ENCODE peak calls at places on chromosomes 3 and 15, in ten cellular contexts. X, E, R, K, O, V, B, D, I and N are unnamed samples.

GRCh38 chr3:76122007-76122406 is 336.7 kb upstream of the ZNF717 start:
- DNase-seq in X (no peak), E (no peak), R (no peak), K (no peak), O (peak), V (no peak), B (peak), D (no peak), I (no peak), N (no peak)

GRCh38 chr3:182487048-182487447 is 306.3 kb upstream of the ATP11B start:
- DNase-seq in X (no peak), E (no peak), R (no peak), K (no peak), O (no peak), V (no peak), B (no peak), D (no peak), I (no peak), N (no peak)

GRCh38 chr3:23710555-23710954 is 95.2 kb upstream of the UBE2E1 start:
- DNase-seq in X (peak), E (no peak), R (no peak), K (no peak), O (peak), V (no peak), B (peak), D (no peak), I (no peak), N (no peak)

GRCh38 chr15:75051161-75051560 is 27.8 kb downstream of the PPCDC start:
- DNase-seq in X (no peak), E (no peak), R (no peak), K (no peak), O (no peak), V (no peak), B (no peak), D (peak), I (no peak), N (no peak)

GRCh38 chr3:10417849-10418248 is 87.5 kb downstream of the ATP2B2 start:
- DNase-seq in X (no peak), E (no peak), R (peak), K (no peak), O (peak), V (peak), B (peak), D (no peak), I (peak), N (peak)

GRCh38 chr15:44010114-44010513 is 183.3 kb downstream of the WDR76 start:
- DNase-seq in X (no peak), E (no peak), R (no peak), K (no peak), O (peak), V (no peak), B (peak), D (no peak), I (no peak), N (peak)

GRCh38 chr3:60301142-60301541 is 950.1 kb downstream of the FHIT start:
- DNase-seq in X (no peak), E (no peak), R (no peak), K (no peak), O (peak), V (no peak), B (peak), D (no peak), I (no peak), N (peak)

GRCh38 chr15:77031376-77032050 is 36.6 kb downstream of the PSTPIP1 start:
- DNase-seq in X (no peak), E (peak), R (no peak), K (peak), O (no peak), V (peak), B (peak), D (peak), I (no peak), N (no peak)

GRCh38 chr3:3600665-3601340 is 198.4 kb upstream of the LRRN1 start:
- DNase-seq in X (no peak), E (no peak), R (no peak), K (no peak), O (no peak), V (no peak), B (no peak), D (no peak), I (no peak), N (no peak)

GRCh38 chr3:52495777-52496602 is 852 bp downstream of the STAB1 start:
- DNase-seq in X (no peak), E (no peak), R (no peak), K (no peak), O (peak), V (no peak), B (peak), D (no peak), I (no peak), N (no peak)

GRCh38 chr15:99558571-99558970 is 7.2 kb upstream of the MEF2A start:
- DNase-seq in X (no peak), E (no peak), R (no peak), K (no peak), O (no peak), V (no peak), B (no peak), D (no peak), I (no peak), N (no peak)

GRCh38 chr3:141303481-141304223 is 64.7 kb upstream of the ZBTB38 start:
- DNase-seq in X (no peak), E (peak), R (peak), K (no peak), O (peak), V (peak), B (peak), D (no peak), I (peak), N (peak)

GRCh38 chr15:39874890-39875549 is 45.0 kb downstream of the GPR176 start:
- DNase-seq in X (no peak), E (peak), R (peak), K (no peak), O (peak), V (peak), B (peak), D (no peak), I (peak), N (no peak)

GRCh38 chr3:88301273-88302002 is 151.7 kb downstream of the C3orf38 start:
- DNase-seq in X (no peak), E (no peak), R (peak), K (no peak), O (peak), V (no peak), B (peak), D (no peak), I (no peak), N (no peak)

GRCh38 chr3:190701096-190701532 is 161.4 kb downstream of the GMNC start:
- DNase-seq in X (no peak), E (no peak), R (peak), K (no peak), O (peak), V (peak), B (peak), D (no peak), I (peak), N (peak)

GRCh38 chr15:40451497-40452158 is 10.9 kb downstream of the BAHD1 start:
- DNase-seq in X (no peak), E (no peak), R (no peak), K (no peak), O (no peak), V (no peak), B (no peak), D (no peak), I (no peak), N (no peak)

GRCh38 chr3:152021951-152022461 is 148.6 kb downstream of the SUCNR1 start:
- DNase-seq in X (no peak), E (peak), R (peak), K (no peak), O (peak), V (no peak), B (peak), D (peak), I (no peak), N (no peak)

GRCh38 chr3:44359146-44359751 is 20.7 kb downstream of the TCAIM start:
- DNase-seq in X (no peak), E (no peak), R (peak), K (no peak), O (no peak), V (no peak), B (no peak), D (no peak), I (no peak), N (no peak)

GRCh38 chr3:124034809-124035152 is 42.9 kb upstream of the ROPN1 start:
- DNase-seq in X (no peak), E (no peak), R (no peak), K (no peak), O (no peak), V (no peak), B (no peak), D (no peak), I (no peak), N (no peak)

GRCh38 chr3:124032351-124032880 is 40.5 kb upstream of the ROPN1 start:
- DNase-seq in X (peak), E (no peak), R (no peak), K (no peak), O (peak), V (no peak), B (peak), D (peak), I (no peak), N (no peak)

GRCh38 chr3:124032881-124033359 is 41.0 kb upstream of the ROPN1 start:
- DNase-seq in X (peak), E (peak), R (peak), K (peak), O (peak), V (no peak), B (peak), D (peak), I (peak), N (peak)

GRCh38 chr3:124034016-124034808 is 42.3 kb upstream of the ROPN1 start:
- DNase-seq in X (no peak), E (peak), R (no peak), K (peak), O (peak), V (no peak), B (peak), D (peak), I (no peak), N (no peak)

DNA sequence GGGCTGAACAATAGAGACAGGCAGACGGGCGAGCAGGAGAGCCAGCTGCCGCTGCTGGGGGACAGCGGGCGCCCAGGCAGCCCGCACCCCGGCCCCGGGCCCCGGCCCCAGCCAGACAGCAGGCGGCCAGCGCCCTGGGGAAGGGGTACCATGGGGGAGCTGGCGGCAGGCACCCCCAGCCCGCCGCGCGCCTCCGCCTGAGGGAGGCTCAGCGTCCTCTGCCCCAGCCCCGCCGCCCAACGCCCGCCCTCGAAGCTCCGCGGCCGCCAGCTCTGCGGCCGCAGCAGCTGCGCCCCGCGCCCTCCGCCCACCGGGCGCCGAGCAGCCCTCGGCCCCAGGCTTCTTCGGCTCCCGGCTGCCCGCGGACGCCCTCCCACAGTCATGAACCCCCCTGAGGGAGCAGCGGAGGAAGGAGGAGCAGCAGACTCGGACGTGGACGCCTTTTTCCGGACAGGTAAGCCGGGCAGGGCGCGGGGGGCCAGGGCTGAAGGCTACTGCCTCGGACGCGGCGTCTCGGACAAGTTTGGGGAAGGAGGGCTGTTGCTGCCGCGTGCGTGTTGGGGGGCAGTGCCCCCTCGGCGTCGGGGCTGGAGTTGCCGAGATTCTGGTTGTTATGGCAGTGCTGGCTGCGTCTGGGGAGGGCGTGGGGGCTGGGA is 41.6 kb upstream of the ROPN1 start:
- DNase-seq in X (peak), E (peak), R (peak), K (peak), O (no peak), V (no peak), B (no peak), D (peak), I (no peak), N (no peak)
- TF ChIP-seq CTCF in X (no peak), E (no peak), R (no peak), K (peak), O (no peak), V (no peak), B (no peak), D (no peak), I (no peak), N (no peak)

GRCh38 chr15:32709295-32710033 is 8.3 kb upstream of the GREM1 start:
- DNase-seq in X (no peak), E (no peak), R (no peak), K (no peak), O (no peak), V (no peak), B (no peak), D (no peak), I (no peak), N (no peak)
- H3K4me3 ChIP-seq in X (no peak), E (no peak), R (no peak), K (no peak), O (no peak), V (no peak), B (no peak), D (no peak), I (no peak), N (no peak)

DNA sequence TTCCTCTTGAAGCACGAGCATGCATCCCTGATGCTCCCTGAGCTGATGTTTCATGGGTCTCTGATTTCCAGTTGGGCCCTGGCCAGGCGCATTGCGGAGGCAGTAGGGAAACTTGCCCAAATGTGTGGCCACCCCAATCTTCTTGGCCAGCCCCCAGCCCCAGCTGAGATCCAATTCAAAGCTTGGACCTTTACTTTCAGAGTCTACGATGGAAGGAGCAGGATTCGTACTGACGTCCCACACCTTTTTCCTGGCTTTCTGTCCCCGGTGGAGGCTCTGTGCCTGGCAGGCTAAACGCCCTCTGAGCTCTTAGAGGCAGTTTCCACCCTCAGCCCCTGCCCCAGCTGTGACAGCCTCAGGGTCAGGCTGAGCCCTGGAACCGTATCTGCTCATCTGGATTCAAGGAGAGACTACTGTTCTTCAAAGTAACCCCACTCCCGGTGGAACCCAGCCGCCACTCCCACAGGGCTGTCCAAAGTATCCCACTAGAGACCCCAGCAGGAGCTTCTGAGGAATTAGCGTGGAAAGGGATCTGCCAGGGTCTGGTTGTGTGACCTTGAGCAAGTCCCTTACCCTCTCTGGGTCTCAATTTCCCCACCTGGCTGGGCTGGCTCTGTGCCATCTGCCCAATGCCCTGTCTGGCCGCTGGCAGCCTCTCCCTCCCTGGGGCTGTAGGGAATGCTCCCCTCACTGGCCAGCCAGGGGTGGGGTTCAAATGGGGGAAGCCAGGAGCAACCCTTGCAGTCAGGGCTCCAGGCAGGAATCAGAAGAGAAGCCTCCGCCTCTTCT is 37.3 kb downstream of the CPN2 start:
- DNase-seq in X (peak), E (no peak), R (no peak), K (no peak), O (no peak), V (no peak), B (no peak), D (peak), I (no peak), N (no peak)
- TF ChIP-seq CTCF in X (no peak), E (no peak), R (no peak), K (no peak), O (no peak), V (no peak), B (no peak), D (no peak), I (no peak), N (no peak)

GRCh38 chr3:24829632-24830229 is 335.1 kb upstream of the THRB start:
- DNase-seq in X (no peak), E (no peak), R (peak), K (no peak), O (no peak), V (no peak), B (peak), D (peak), I (peak), N (no peak)
- H3K4me3 ChIP-seq in X (peak), E (no peak), R (peak), K (no peak), O (no peak), V (no peak), B (peak), D (peak), I (peak), N (peak)

DNA sequence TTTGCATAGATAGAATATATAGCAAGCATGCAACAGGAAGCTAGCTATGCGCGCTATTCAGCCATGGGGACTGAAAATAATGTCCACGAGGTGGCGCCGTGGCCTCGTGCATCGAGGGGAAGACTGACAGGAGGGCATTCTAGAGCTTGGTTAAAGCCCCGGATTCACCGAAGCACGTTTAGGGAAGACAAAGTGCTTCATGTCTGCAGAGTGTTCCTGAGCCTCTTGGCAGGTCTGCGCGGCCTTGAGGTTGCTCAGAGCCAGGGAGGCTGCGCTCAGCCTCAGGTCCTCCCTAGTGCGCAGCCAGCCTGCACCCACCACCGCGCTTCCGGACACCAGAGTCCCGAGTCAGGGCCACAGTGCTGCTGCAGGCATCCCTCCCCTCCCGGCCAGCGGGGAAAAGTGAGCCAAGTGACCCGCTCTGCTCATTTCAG is 24.6 kb downstream of the GABRA5 start:
- DNase-seq in X (no peak), E (no peak), R (peak), K (no peak), O (peak), V (peak), B (peak), D (peak), I (peak), N (peak)
- TF ChIP-seq CTCF in X (no peak), E (peak), R (peak), K (no peak), O (peak), V (peak), B (peak), D (peak), I (peak), N (peak)

GRCh38 chr3:120416868-120417267 is 33.9 kb downstream of the FSTL1 start:
- DNase-seq in X (no peak), E (no peak), R (no peak), K (no peak), O (no peak), V (no peak), B (no peak), D (no peak), I (no peak), N (no peak)
- H3K4me3 ChIP-seq in X (no peak), E (peak), R (no peak), K (no peak), O (no peak), V (peak), B (no peak), D (peak), I (no peak), N (no peak)

GRCh38 chr3:16883726-16884083 is 1.1 kb upstream of the PLCL2 start:
- DNase-seq in X (no peak), E (no peak), R (no peak), K (no peak), O (no peak), V (no peak), B (no peak), D (no peak), I (no peak), N (no peak)

GRCh38 chr3:16883057-16883725 is 1.6 kb upstream of the PLCL2 start:
- DNase-seq in X (peak), E (no peak), R (no peak), K (no peak), O (no peak), V (no peak), B (peak), D (no peak), I (no peak), N (no peak)

GRCh38 chr3:16885588-16885903 is 791 bp downstream of the PLCL2 start:
- DNase-seq in X (no peak), E (no peak), R (no peak), K (no peak), O (no peak), V (peak), B (no peak), D (no peak), I (no peak), N (no peak)

GRCh38 chr3:16884748-16885587 is at the start of gene PLCL2:
- DNase-seq in X (peak), E (peak), R (peak), K (peak), O (peak), V (peak), B (peak), D (peak), I (no peak), N (no peak)

GRCh38 chr3:16884084-16884747 is 539 bp upstream of the PLCL2 start:
- DNase-seq in X (peak), E (peak), R (peak), K (peak), O (peak), V (peak), B (peak), D (peak), I (no peak), N (no peak)
- TF ChIP-seq CTCF in X (no peak), E (peak), R (peak), K (peak), O (peak), V (peak), B (peak), D (peak), I (peak), N (peak)

DNA sequence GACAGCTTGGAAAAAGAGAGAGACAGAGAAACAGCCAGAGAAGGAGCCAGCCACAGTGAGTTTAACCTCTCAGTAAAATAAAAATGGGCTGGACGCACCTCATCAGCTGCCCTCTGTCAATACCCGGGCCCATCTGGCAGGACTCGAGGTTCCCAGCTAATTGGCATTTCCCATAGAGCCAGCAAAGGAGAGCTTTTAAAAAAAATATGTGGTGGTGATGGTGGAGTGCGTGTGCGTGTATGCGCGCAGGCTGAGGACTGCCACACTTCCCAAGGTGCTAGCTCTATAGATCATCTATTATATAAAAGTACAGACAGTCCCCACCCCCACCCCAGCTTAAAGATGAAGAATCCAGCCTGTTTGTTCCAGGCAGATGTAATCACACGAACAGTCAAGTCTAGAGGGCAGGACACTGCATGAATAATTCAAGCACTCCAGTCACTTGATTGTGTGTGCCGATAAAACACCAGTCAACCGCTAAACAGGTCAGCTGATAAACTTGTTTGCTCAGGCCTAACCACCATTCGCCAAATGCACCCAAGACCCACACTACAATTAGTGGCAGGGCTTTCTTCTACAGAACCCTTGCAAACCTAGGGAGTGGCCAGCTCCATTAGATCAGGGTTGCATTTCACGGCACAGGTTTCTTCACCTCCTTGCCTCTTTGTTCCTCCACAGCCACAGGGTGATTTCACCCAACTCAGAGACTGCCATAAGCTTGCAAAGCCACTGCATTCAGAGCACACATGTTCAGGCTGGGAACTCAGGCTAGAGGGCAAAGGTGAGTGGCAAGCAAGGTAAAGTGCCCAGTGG is 5.9 kb downstream of the TLE3 start:
- DNase-seq in X (no peak), E (no peak), R (no peak), K (no peak), O (peak), V (no peak), B (no peak), D (no peak), I (peak), N (no peak)
- H3K4me3 ChIP-seq in X (no peak), E (no peak), R (no peak), K (no peak), O (no peak), V (no peak), B (no peak), D (peak), I (peak), N (no peak)

GRCh38 chr3:170023165-170023564 is 14.6 kb upstream of the GPR160 start:
- DNase-seq in X (no peak), E (no peak), R (no peak), K (no peak), O (no peak), V (no peak), B (no peak), D (no peak), I (no peak), N (no peak)

GRCh38 chr3:170033489-170033888 is 4.3 kb upstream of the GPR160 start:
- DNase-seq in X (no peak), E (no peak), R (peak), K (peak), O (no peak), V (peak), B (no peak), D (no peak), I (no peak), N (no peak)

GRCh38 chr3:170024581-170024980 is 13.2 kb upstream of the GPR160 start:
- DNase-seq in X (no peak), E (no peak), R (no peak), K (no peak), O (no peak), V (no peak), B (no peak), D (no peak), I (no peak), N (no peak)

GRCh38 chr3:170027691-170028102 is 10.1 kb upstream of the GPR160 start:
- DNase-seq in X (no peak), E (no peak), R (no peak), K (no peak), O (no peak), V (no peak), B (no peak), D (no peak), I (no peak), N (no peak)
- TF ChIP-seq CTCF in X (no peak), E (no peak), R (no peak), K (no peak), O (no peak), V (no peak), B (no peak), D (no peak), I (no peak), N (no peak)